ENCODE peak calls at places on chromosomes 6 and 20, in seven cellular contexts. B is GM23248, O is MM.1S, Y is HCT116, W is hepatocyte, Q is neural progenitor cell, N is PC-3. F is an unnamed sample.
A peak's percentile ranks its signal among the peaks of the same experiment; 100 is the strongest.

GRCh38 chr20:40441771-40442170 is 247.3 kb downstream of the MAFB start:
- DNase-seq in Q (no peak), W (no peak), B (no peak), O (no peak), Y (no peak), N (no peak), F (no peak)

GRCh38 chr20:55140631-55141030 is 665.2 kb downstream of the DOK5 start:
- DNase-seq in O (peak; percentile 71), Q (no peak), Y (no peak), B (no peak), W (no peak), N (no peak), F (no peak)

GRCh38 chr6:130928993-130929678 is 101.9 kb downstream of the SMLR1 start:
- DNase-seq in Q (no peak), Y (no peak), O (no peak), N (peak; percentile 54), W (no peak), B (peak; percentile 75), F (no peak)

GRCh38 chr6:48109902-48110301 is 1.1 kb downstream of the PTCHD4 start:
- DNase-seq in N (peak; percentile 27), Y (no peak), O (no peak), B (peak; percentile 14), W (no peak), Q (no peak), F (no peak)

GRCh38 chr6:47153066-47153755 is 111.1 kb upstream of the ADGRF1 start:
- DNase-seq in Y (no peak), B (peak; percentile 47), W (no peak), N (no peak), Q (no peak), O (no peak), F (peak; percentile 17)

GRCh38 chr6:115323001-115323400 is 737.7 kb downstream of the FRK start:
- DNase-seq in Y (no peak), O (no peak), N (no peak), W (no peak), Q (no peak), B (no peak), F (no peak)

GRCh38 chr6:22551280-22551679 is 18.1 kb upstream of the HDGFL1 start:
- DNase-seq in Y (no peak), N (peak; percentile 46), Q (no peak), W (no peak), O (no peak), B (no peak), F (no peak)

GRCh38 chr6:46734867-46735719 is at the start of gene PLA2G7:
- DNase-seq in Q (peak; percentile 74), O (no peak), W (peak; percentile 32), Y (no peak), B (peak; percentile 40), N (peak; percentile 69), F (peak; percentile 78)

GRCh38 chr6:37713529-37714119 is 15.9 kb upstream of the MDGA1 start:
- DNase-seq in B (peak; percentile 84), N (no peak), Q (no peak), W (no peak), O (no peak), Y (no peak), F (no peak)

GRCh38 chr6:7183707-7184106 is 75.9 kb downstream of the RREB1 start:
- DNase-seq in Q (no peak), O (no peak), B (no peak), W (no peak), Y (no peak), N (no peak), F (no peak)

GRCh38 chr6:167829513-167829912 is 2.8 kb downstream of the AFDN start:
- DNase-seq in W (no peak), N (no peak), Q (no peak), Y (no peak), O (no peak), B (no peak), F (no peak)

GRCh38 chr20:54199721-54200176 is 8.1 kb upstream of the PFDN4 start:
- DNase-seq in Y (peak; percentile 71), O (peak; percentile 62), Q (peak; percentile 73), B (peak; percentile 78), N (peak; percentile 95), W (peak; percentile 85), F (peak; percentile 88)

GRCh38 chr6:157019115-157019628 is 242.0 kb downstream of the ARID1B start:
- DNase-seq in Y (no peak), O (peak; percentile 17), N (peak; percentile 22), B (no peak), Q (peak; percentile 49), W (peak; percentile 10), F (peak; percentile 56)

GRCh38 chr6:137977206-137977605 is 110.1 kb downstream of the TNFAIP3 start:
- DNase-seq in B (no peak), Q (no peak), O (no peak), Y (no peak), N (no peak), W (no peak), F (no peak)

GRCh38 chr20:17570347-17571152 is 675 bp downstream of the DSTN start:
- DNase-seq in W (peak; percentile 72), Y (peak; percentile 15), B (peak; percentile 73), N (peak; percentile 49), Q (peak; percentile 80), O (peak; percentile 37), F (peak; percentile 69)

GRCh38 chr6:42532038-42532669 is 31.7 kb upstream of the UBR2 start:
- DNase-seq in O (peak; percentile 65), Y (peak; percentile 79), B (peak; percentile 83), Q (peak; percentile 77), W (peak; percentile 77), N (peak; percentile 75), F (peak; percentile 80)

GRCh38 chr20:36317675-36318074 is 11.5 kb downstream of the DLGAP4 start:
- DNase-seq in B (no peak), Y (no peak), O (no peak), Q (no peak), W (no peak), N (no peak), F (no peak)

GRCh38 chr20:36313936-36314335 is 7.8 kb downstream of the DLGAP4 start:
- DNase-seq in Q (no peak), N (no peak), O (no peak), B (no peak), Y (no peak), W (no peak), F (no peak)

GRCh38 chr20:36313476-36313875 is 7.3 kb downstream of the DLGAP4 start:
- DNase-seq in B (no peak), Y (no peak), Q (no peak), O (no peak), N (no peak), W (no peak), F (no peak)

GRCh38 chr20:36314734-36315544 is 8.8 kb downstream of the DLGAP4 start:
- DNase-seq in W (no peak), Q (no peak), B (no peak), O (no peak), Y (no peak), N (no peak), F (no peak)

GRCh38 chr20:36315545-36316351 is 9.6 kb downstream of the DLGAP4 start:
- DNase-seq in O (no peak), N (no peak), W (no peak), B (no peak), Y (no peak), Q (no peak), F (no peak)
- TF ChIP-seq EZH2phosphoT487 in O (no peak), N (no peak), W (no peak), B (no peak), Y (no peak), Q (no peak), F (no peak)

DNA sequence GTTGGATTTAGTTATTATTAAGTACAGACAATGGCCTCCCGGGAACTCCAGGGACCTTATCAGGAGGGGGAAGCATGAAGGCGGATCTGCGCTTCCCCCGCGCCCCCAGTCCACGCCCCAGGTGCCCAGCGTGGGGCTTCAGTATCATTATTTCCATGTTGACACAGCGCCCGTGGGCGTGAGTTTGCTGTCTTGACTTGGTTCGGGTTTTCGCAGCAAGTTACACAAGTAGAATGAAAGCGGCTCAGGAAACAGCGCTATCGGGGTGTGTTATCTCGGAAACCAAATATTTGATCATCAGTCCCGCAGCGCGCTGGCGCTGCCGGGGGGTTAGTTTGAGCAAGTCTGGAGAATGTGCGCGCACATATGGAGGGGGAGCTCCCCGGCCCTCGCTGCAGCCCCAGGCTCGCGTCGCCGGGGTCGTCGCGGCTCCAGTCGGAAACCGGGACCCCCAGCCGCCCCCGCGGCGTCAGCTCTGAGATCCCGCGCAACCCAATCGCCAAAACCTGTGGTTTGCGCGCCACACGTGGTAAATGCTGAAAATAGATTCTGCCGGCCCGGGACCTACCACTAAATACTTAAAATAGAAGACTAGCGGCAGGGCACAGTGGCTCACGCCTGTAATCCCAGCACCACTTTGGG is 2.2 kb downstream of the BMP7 start:
- DNase-seq in O (no peak), B (no peak), W (peak; percentile 64), N (no peak), Y (no peak), Q (peak; percentile 57), F (peak; percentile 47)
- TF ChIP-seq EZH2 in O (no peak), B (no peak), W (peak; percentile 54), N (peak; percentile 96), Y (no peak), Q (no peak), F (no peak)

DNA sequence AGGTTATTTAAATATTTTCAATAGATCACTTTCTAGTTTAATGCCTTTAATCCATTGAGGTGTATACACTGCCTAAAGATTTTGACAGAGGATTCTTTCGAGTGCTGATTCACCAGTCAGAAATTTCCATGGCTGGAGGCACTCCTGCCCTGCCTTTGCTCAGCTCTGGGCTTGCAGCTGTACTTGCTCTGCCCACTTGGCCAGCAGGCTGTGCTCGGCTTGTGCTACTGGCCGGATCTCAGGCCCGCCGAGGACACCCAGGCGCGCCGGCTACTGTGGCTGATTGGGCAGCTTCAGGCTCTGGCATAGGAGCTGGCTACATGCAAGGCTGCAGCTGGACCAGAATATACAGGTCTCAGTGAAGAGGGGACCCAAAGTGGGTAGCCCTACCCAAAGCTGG is 675.1 kb upstream of the MMS22L start:
- DNase-seq in W (peak; percentile 10), B (peak; percentile 20), Y (no peak), N (peak; percentile 78), Q (peak; percentile 45), O (no peak), F (peak; percentile 47)
- TF ChIP-seq EZH2phosphoT487 in W (no peak), B (no peak), Y (no peak), N (no peak), Q (no peak), O (no peak), F (no peak)

DNA sequence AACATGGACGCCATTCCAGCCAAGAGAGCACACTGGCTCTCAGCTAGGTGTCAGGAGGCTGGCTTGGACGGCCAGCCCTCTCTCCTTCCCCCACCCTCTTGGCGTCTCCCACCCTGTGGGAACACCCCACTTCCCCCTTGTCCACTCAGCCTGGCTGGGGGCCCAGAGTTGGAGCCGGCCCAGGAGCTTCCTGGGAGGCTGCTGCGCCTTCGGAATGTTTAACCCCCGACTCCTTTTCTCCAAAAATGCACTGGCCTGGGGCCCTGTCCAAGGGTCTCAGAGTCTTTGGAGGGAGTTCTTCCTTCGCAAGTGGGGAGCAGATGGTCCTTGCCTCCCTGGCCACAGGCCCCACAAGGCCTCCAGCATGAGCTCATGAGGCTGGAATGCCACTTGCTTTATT is 4.1 kb downstream of the ADAM33 start:
- DNase-seq in B (peak; percentile 45), O (no peak), Q (no peak), Y (no peak), N (no peak), W (no peak), F (no peak)
- TF ChIP-seq EZH2 in B (no peak), O (no peak), Q (no peak), Y (no peak), N (no peak), W (no peak), F (no peak)

DNA sequence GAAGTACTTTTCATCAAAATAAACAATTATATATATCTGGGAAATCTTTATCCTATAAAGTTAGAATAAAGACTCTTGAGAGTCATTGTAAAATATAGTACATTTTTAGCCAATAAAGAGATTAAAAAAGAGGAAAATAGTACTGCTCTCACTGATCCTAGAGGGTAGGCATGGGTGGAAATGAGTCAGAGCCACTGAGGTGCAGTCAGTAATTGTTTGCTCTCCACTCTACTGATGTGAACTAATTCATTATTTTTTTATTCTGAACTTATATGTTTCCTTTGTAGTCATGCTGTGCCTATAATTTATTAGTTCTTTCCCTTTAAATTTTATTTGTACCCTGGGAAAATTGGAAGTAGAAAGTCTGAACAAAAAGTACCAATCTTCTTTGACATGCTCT is 1359.4 kb upstream of the GJE1 start:
- DNase-seq in O (no peak), N (peak; percentile 10), Q (no peak), Y (no peak), W (no peak), B (no peak), F (no peak)
- TF ChIP-seq EZH2phosphoT487 in O (no peak), N (no peak), Q (no peak), Y (no peak), W (no peak), B (no peak), F (no peak)

F was measured in GM23338.